ENCODE peak calls at places on chromosomes 16 and 17, in eight cellular contexts. J is ovary; I is activated T-cell treated with anti-CD3 and anti-CD28 coated beads, Interleukin-2, amount 50 U/mL, for 72 hours; D is NK-92 treated with Interleukin-12 subunit alpha and Interleukin-12 subunit beta, amount 100 ng/mL, for 24 hours; R is pons; V is stimulated activated CD8-positive, alpha-beta memory T cell treated with anti-CD3 and anti-CD28 coated beads, Interleukin-4, amount 100 ng/mL, for 1 hour; O is kidney glomerular epithelial cell; N is NCI-H226. C is an unnamed sample.

GRCh38 chr16:78230832-78231231 is 131.4 kb downstream of the WWOX start:
- DNase-seq in V (no peak), R (no peak), O (no peak), J (no peak), D (no peak), N (no peak), I (no peak), C (no peak)

GRCh38 chr17:45977976-45978626 is 20.9 kb upstream of the STH start:
- DNase-seq in R (no peak), V (no peak), J (no peak), I (no peak), N (no peak), O (no peak), D (no peak), C (no peak)

GRCh38 chr16:13902677-13903076 is 17.3 kb upstream of the ERCC4 start:
- DNase-seq in I (no peak), O (no peak), N (no peak), D (no peak), R (no peak), V (no peak), J (no peak), C (no peak)

GRCh38 chr17:34099859-34100258 is 155.2 kb upstream of the CCL2 start:
- DNase-seq in J (no peak), N (no peak), D (no peak), O (no peak), R (no peak), I (no peak), V (no peak), C (no peak)

GRCh38 chr17:36495076-36495578 is 8.6 kb downstream of the ZNHIT3 start:
- DNase-seq in V (no peak), O (no peak), N (no peak), I (no peak), J (no peak), D (no peak), R (no peak), C (no peak)

GRCh38 chr16:14309906-14310305 is 238.8 kb downstream of the MRTFB start:
- DNase-seq in R (no peak), D (no peak), O (no peak), V (no peak), N (peak), J (no peak), I (no peak), C (no peak)

GRCh38 chr17:82228278-82228841 is 482 bp upstream of the SLC16A3 start:
- DNase-seq in D (no peak), O (no peak), N (no peak), R (no peak), V (no peak), J (no peak), I (peak), C (no peak)

GRCh38 chr17:70420876-70421445 is 251.6 kb downstream of the KCNJ2 start:
- DNase-seq in R (no peak), N (no peak), V (no peak), I (no peak), D (no peak), J (no peak), O (peak), C (no peak)

GRCh38 chr16:66728117-66728787 is 23.2 kb downstream of the DYNC1LI2 start:
- DNase-seq in D (no peak), O (peak), N (peak), V (no peak), I (no peak), J (peak), R (peak), C (peak)

GRCh38 chr17:77182205-77182604 is 41.4 kb downstream of the SEC14L1 start:
- DNase-seq in I (no peak), J (no peak), R (no peak), V (no peak), O (no peak), D (no peak), N (no peak), C (no peak)

GRCh38 chr17:3687949-3688614 is 7.9 kb downstream of the P2RX5 start:
- DNase-seq in O (no peak), R (no peak), I (no peak), V (no peak), J (no peak), D (no peak), N (no peak), C (no peak)

GRCh38 chr17:38724337-38724988 is 5.7 kb upstream of the CISD3 start:
- DNase-seq in I (no peak), R (peak), J (no peak), D (no peak), V (no peak), O (no peak), N (no peak), C (peak)

GRCh38 chr16:53482123-53482522 is 20.9 kb downstream of the AKTIP start:
- DNase-seq in V (no peak), J (no peak), R (no peak), O (no peak), D (no peak), N (no peak), I (no peak), C (no peak)

GRCh38 chr16:65548470-65548869 is 426.6 kb upstream of the CDH11 start:
- DNase-seq in D (no peak), O (no peak), V (no peak), R (no peak), N (no peak), J (no peak), I (no peak), C (peak)

GRCh38 chr17:38798614-38799500 is 499 bp downstream of the PIP4K2B start:
- DNase-seq in N (peak), V (peak), O (peak), D (peak), R (peak), J (peak), I (peak), C (peak)